ENCODE peak calls at places on chromosomes 2 and 18, in six cellular contexts. N, V, D, Q, R and G are unnamed samples.

GRCh38 chr18:71239111-71239624 is 950.3 kb downstream of the SOCS6 start:
- DNase-seq in N (no peak), V (no peak), D (no peak), Q (no peak), R (no peak), G (no peak)

GRCh38 chr18:14124689-14125088 is 7.5 kb downstream of the ZNF519 start:
- DNase-seq in N (no peak), V (no peak), D (no peak), Q (no peak), R (no peak), G (no peak)

GRCh38 chr2:9021563-9022211 is 18.2 kb upstream of the MBOAT2 start:
- DNase-seq in N (no peak), V (no peak), D (no peak), Q (peak; percentile 8), R (no peak), G (no peak)

GRCh38 chr2:111121028-111121872 is 536 bp downstream of the BCL2L11 start:
- DNase-seq in N (peak; percentile 59), V (no peak), D (no peak), Q (peak; percentile 54), R (peak; percentile 75), G (peak; percentile 76)

GRCh38 chr2:224997802-224998201 is 44.5 kb downstream of the DOCK10 start:
- DNase-seq in N (no peak), V (peak; percentile 56), D (peak; percentile 27), Q (no peak), R (no peak), G (no peak)

GRCh38 chr2:19538411-19538963 is 180.1 kb upstream of the OSR1 start:
- DNase-seq in N (no peak), V (peak; percentile 97), D (no peak), Q (no peak), R (no peak), G (no peak)

GRCh38 chr18:36688020-36688965 is 140.5 kb downstream of the TPGS2 start:
- DNase-seq in N (peak; percentile 49), V (peak; percentile 80), D (peak; percentile 41), Q (peak; percentile 73), R (peak; percentile 68), G (no peak)

GRCh38 chr2:241550616-241551580 is 7.6 kb upstream of the BOK start:
- DNase-seq in N (no peak), V (no peak), D (no peak), Q (no peak), R (no peak), G (no peak)

GRCh38 chr2:119233326-119234020 is 9.8 kb downstream of the STEAP3 start:
- DNase-seq in N (no peak), V (peak; percentile 17), D (no peak), Q (peak; percentile 45), R (no peak), G (no peak)

GRCh38 chr2:100223502-100223901 is 81.1 kb upstream of the AFF3 start:
- DNase-seq in N (no peak), V (no peak), D (no peak), Q (no peak), R (no peak), G (no peak)

GRCh38 chr2:40353236-40353635 is 98.7 kb downstream of the SLC8A1 start:
- DNase-seq in N (no peak), V (peak; percentile 80), D (no peak), Q (no peak), R (no peak), G (no peak)

GRCh38 chr2:72211777-72212515 is 64.3 kb upstream of the CYP26B1 start:
- DNase-seq in N (no peak), V (peak; percentile 56), D (no peak), Q (no peak), R (no peak), G (no peak)

GRCh38 chr2:219552382-219553167 is 8.7 kb downstream of the TMEM198 start:
- DNase-seq in N (peak; percentile 84), V (peak; percentile 90), D (peak; percentile 57), Q (peak; percentile 76), R (peak; percentile 94), G (peak; percentile 92)

GRCh38 chr2:238239552-238239871 is 326 bp downstream of the HES6 start:
- DNase-seq in N (peak; percentile 27), V (no peak), D (no peak), Q (peak; percentile 21), R (peak; percentile 71), G (no peak)

GRCh38 chr2:236993799-236994198 is 91.9 kb upstream of the COPS8 start:
- DNase-seq in N (no peak), V (no peak), D (no peak), Q (no peak), R (no peak), G (no peak)

GRCh38 chr18:21740474-21740723 is 193 bp upstream of the MIB1 start:
- DNase-seq in N (peak; percentile 99), V (peak; percentile 98), D (peak; percentile 98), Q (peak; percentile 97), R (no peak), G (peak; percentile 99)

GRCh38 chr2:119240311-119241204 is 16.9 kb downstream of the STEAP3 start:
- DNase-seq in N (no peak), V (peak; percentile 47), D (no peak), Q (no peak), R (peak; percentile 37), G (peak; percentile 78)